ENCODE peak calls at places on chromosomes 4 and X, in seven cellular contexts. Z is stimulated activated CD8-positive, alpha-beta memory T cell treated with anti-CD3 and anti-CD28 coated beads, Interleukin-4, amount 100 ng/mL, for 24 hours; Q is dermis blood vessel endothelial cell; K is AG20443; J is thoracic aorta; S is ureter; U is astrocyte. D is an unnamed sample.

GRCh38 chr4:20272411-20272872 is 20.7 kb downstream of the SLIT2 start:
- DNase-seq in Z (no peak), Q (no peak), K (no peak), J (no peak), S (no peak), U (peak), D (no peak)

GRCh38 chr4:41360911-41361830 is 104.4 kb downstream of the UCHL1 start:
- DNase-seq in Z (no peak), Q (peak), K (peak), J (no peak), S (peak), U (no peak), D (no peak)

GRCh38 chrX:151183233-151183632 is 6.8 kb downstream of the GPR50 start:
- DNase-seq in Z (no peak), Q (no peak), K (no peak), J (no peak), S (no peak), U (no peak), D (no peak)

GRCh38 chr4:164529486-164529885 is 224.4 kb upstream of the SMIM31 start:
- DNase-seq in Z (no peak), Q (no peak), K (no peak), J (no peak), S (no peak), U (no peak), D (no peak)

GRCh38 chr4:88706574-88706973 is 8.9 kb upstream of the NAP1L5 start:
- DNase-seq in Z (no peak), Q (peak), K (peak), J (no peak), S (no peak), U (peak), D (no peak)

GRCh38 chr4:88320780-88321373 is 36.5 kb upstream of the PPM1K start:
- DNase-seq in Z (no peak), Q (peak), K (peak), J (no peak), S (peak), U (peak), D (peak)

GRCh38 chr4:152454398-152455011 is 81.4 kb downstream of the FBXW7 start:
- DNase-seq in Z (no peak), Q (peak), K (peak), J (no peak), S (no peak), U (peak), D (no peak)

GRCh38 chr4:40283968-40284367 is 51.2 kb upstream of the CHRNA9 start:
- DNase-seq in Z (peak), Q (peak), K (peak), J (no peak), S (no peak), U (peak), D (peak)

GRCh38 chrX:35115205-35115604 is 172.6 kb downstream of the FAM47B start:
- DNase-seq in Z (no peak), Q (no peak), K (peak), J (no peak), S (no peak), U (peak), D (no peak)

GRCh38 chrX:34866636-34867035 is 76.0 kb upstream of the FAM47B start:
- DNase-seq in Z (no peak), Q (no peak), K (peak), J (no peak), S (no peak), U (peak), D (no peak)

GRCh38 chr4:23788027-23788426 is 101.8 kb downstream of the PPARGC1A start:
- DNase-seq in Z (no peak), Q (no peak), K (no peak), J (no peak), S (no peak), U (no peak), D (no peak)

GRCh38 chr4:95204873-95205272 is 343.9 kb downstream of the UNC5C start:
- DNase-seq in Z (no peak), Q (no peak), K (no peak), J (no peak), S (no peak), U (no peak), D (no peak)

D was measured in activated T-helper 2 cell treated with anti-CD3 and anti-CD28 coated beads, Interferon-gamma antibody, Interleukin-2, Interleukin-4, amounts not matched to agents 10 μg/mL and 5 μg/mL and 100 μg/mL, durations not matched to agents 14 hours and 24 hours and 36 hours.